ENCODE peak calls at places on chromosome 18, in four cellular contexts. H is A549, Y is spleen, T is fibroblast of the aortic adventitia. X is an unnamed sample.

GRCh38 chr18:10252494-10252893 is 201.9 kb upstream of the APCDD1 start:
- DNase-seq in T (no peak), H (no peak), Y (no peak), X (no peak)

GRCh38 chr18:52339891-52340371 is at the start of gene DCC:
- DNase-seq in Y (no peak), H (peak; percentile 77), T (peak; percentile 21), X (no peak)

GRCh38 chr18:74951165-74951760 is 257.7 kb downstream of the PTGR3 start:
- DNase-seq in H (peak; percentile 69), T (peak; percentile 97), Y (no peak), X (peak; percentile 59)

GRCh38 chr18:44598514-44598913 is 82.2 kb upstream of the SETBP1 start:
- DNase-seq in T (no peak), Y (no peak), H (no peak), X (no peak)

GRCh38 chr18:9866627-9867453 is 18.9 kb upstream of the TXNDC2 start:
- DNase-seq in H (no peak), T (no peak), Y (no peak), X (no peak)

GRCh38 chr18:59264136-59264571 is 9.1 kb downstream of the RAX start:
- DNase-seq in Y (no peak), H (no peak), T (no peak), X (no peak)

GRCh38 chr18:30444544-30444943 is 598.0 kb downstream of the DSC3 start:
- DNase-seq in H (no peak), T (no peak), Y (no peak), X (no peak)

GRCh38 chr18:50855976-50856772 is 22.7 kb upstream of the ME2 start:
- DNase-seq in H (no peak), Y (no peak), T (no peak), X (no peak)

GRCh38 chr18:10926565-10927194 is 222.7 kb downstream of the PIEZO2 start:
- DNase-seq in T (peak; percentile 47), H (no peak), Y (no peak), X (no peak)

GRCh38 chr18:29140590-29140989 is 963.7 kb upstream of the CDH2 start:
- DNase-seq in T (no peak), Y (no peak), H (no peak), X (no peak)

GRCh38 chr18:59085797-59086196 is 53.9 kb upstream of the SEC11C start:
- DNase-seq in Y (no peak), H (no peak), T (peak; percentile 69), X (peak; percentile 16)

GRCh38 chr18:74380916-74381315 is 65.3 kb downstream of the C18orf63 start:
- DNase-seq in H (no peak), T (no peak), Y (no peak), X (no peak)

GRCh38 chr18:42574871-42575270 is 540.6 kb downstream of the RIT2 start:
- DNase-seq in H (no peak), Y (no peak), T (no peak), X (no peak)

GRCh38 chr18:48997681-48997984 is 46.9 kb upstream of the SMAD7 start:
- DNase-seq in Y (no peak), T (no peak), H (no peak), X (no peak)

GRCh38 chr18:50277935-50278334 is 3.4 kb downstream of the MBD1 start:
- DNase-seq in H (no peak), T (peak; percentile 37), Y (no peak), X (no peak)

GRCh38 chr18:48973731-48974130 is 23.0 kb upstream of the SMAD7 start:
- DNase-seq in H (no peak), Y (no peak), T (no peak), X (no peak)

GRCh38 chr18:47992903-47993302 is 62.4 kb upstream of the SMAD2 start:
- DNase-seq in Y (no peak), T (no peak), H (no peak), X (no peak)

GRCh38 chr18:49819768-49820662 is 6.7 kb upstream of the ACAA2 start:
- DNase-seq in H (no peak), Y (no peak), T (no peak), X (no peak)

GRCh38 chr18:27785815-27786537 is 391.0 kb downstream of the CDH2 start:
- DNase-seq in Y (no peak), T (no peak), H (no peak), X (no peak)

GRCh38 chr18:49584431-49584830 is 22.6 kb downstream of the LIPG start:
- DNase-seq in Y (no peak), T (peak; percentile 39), H (no peak), X (no peak)

GRCh38 chr18:49814147-49814499 is 790 bp upstream of the ACAA2 start:
- DNase-seq in Y (no peak), H (peak; percentile 20), T (peak; percentile 66), X (no peak)

GRCh38 chr18:77899972-77900754 is 650.5 kb downstream of the GALR1 start:
- DNase-seq in H (peak; percentile 33), T (no peak), Y (peak; percentile 85), X (no peak)

GRCh38 chr18:11042247-11042646 is 107.1 kb downstream of the PIEZO2 start:
- DNase-seq in H (no peak), Y (no peak), T (no peak), X (no peak)

GRCh38 chr18:41690332-41691110 is 264.5 kb upstream of the PIK3C3 start:
- DNase-seq in H (no peak), T (no peak), Y (no peak), X (no peak)

GRCh38 chr18:21341141-21341540 is 99.1 kb downstream of the GREB1L start:
- DNase-seq in T (no peak), H (no peak), Y (no peak), X (no peak)

GRCh38 chr18:10143601-10144000 is 229.8 kb downstream of the VAPA start:
- DNase-seq in Y (no peak), H (no peak), T (no peak), X (no peak)

GRCh38 chr18:6729247-6730091 is at the start of gene ARHGAP28:
- DNase-seq in H (peak; percentile 76), Y (peak; percentile 87), T (peak; percentile 81), X (peak; percentile 53)

GRCh38 chr18:37322497-37323035 is 243.0 kb downstream of the CELF4 start:
- DNase-seq in Y (no peak), H (peak; percentile 19), T (peak; percentile 30), X (no peak)

GRCh38 chr18:73476021-73476420 is 608.2 kb upstream of the NETO1 start:
- DNase-seq in H (no peak), Y (no peak), T (no peak), X (no peak)

GRCh38 chr18:998976-999375 is 94.3 kb downstream of the ADCYAP1 start:
- DNase-seq in Y (no peak), H (no peak), T (no peak), X (no peak)

GRCh38 chr18:9876867-9877654 is 8.7 kb upstream of the TXNDC2 start:
- DNase-seq in Y (no peak), T (peak; percentile 100), H (peak; percentile 92), X (peak; percentile 88)

GRCh38 chr18:78777992-78778391 is 201.6 kb upstream of the SALL3 start:
- DNase-seq in T (no peak), H (no peak), Y (peak; percentile 69), X (no peak)

GRCh38 chr18:26864658-26865057 is 849 bp downstream of the AQP4 start:
- DNase-seq in H (no peak), Y (no peak), T (no peak), X (no peak)

GRCh38 chr18:40159141-40160017 is 1795.7 kb upstream of the PIK3C3 start:
- DNase-seq in H (peak; percentile 21), T (no peak), Y (no peak), X (no peak)

GRCh38 chr18:23885750-23886149 is 128.8 kb upstream of the TTC39C start:
- DNase-seq in T (peak; percentile 60), H (no peak), Y (no peak), X (no peak)

GRCh38 chr18:11398625-11399024 is 210.8 kb upstream of the SLC35G4 start:
- DNase-seq in H (no peak), Y (no peak), T (no peak), X (no peak)

GRCh38 chr18:43719264-43719795 is 442.0 kb upstream of the SYT4 start:
- DNase-seq in Y (no peak), H (no peak), T (no peak), X (no peak)

GRCh38 chr18:47969851-47970250 is 39.4 kb upstream of the SMAD2 start:
- DNase-seq in T (peak; percentile 17), H (no peak), Y (no peak), X (no peak)

GRCh38 chr18:62030091-62030985 is 137.5 kb upstream of the RNF152 start:
- DNase-seq in Y (no peak), H (no peak), T (peak; percentile 81), X (no peak)

GRCh38 chr18:62033207-62033606 is 140.4 kb upstream of the RNF152 start:
- DNase-seq in Y (no peak), T (no peak), H (no peak), X (no peak)

GRCh38 chr18:62027914-62028520 is 135.2 kb upstream of the RNF152 start:
- DNase-seq in T (no peak), H (no peak), Y (no peak), X (no peak)

GRCh38 chr18:62024983-62025382 is 132.2 kb upstream of the RNF152 start:
- DNase-seq in Y (no peak), T (no peak), H (no peak), X (no peak)

DNA sequence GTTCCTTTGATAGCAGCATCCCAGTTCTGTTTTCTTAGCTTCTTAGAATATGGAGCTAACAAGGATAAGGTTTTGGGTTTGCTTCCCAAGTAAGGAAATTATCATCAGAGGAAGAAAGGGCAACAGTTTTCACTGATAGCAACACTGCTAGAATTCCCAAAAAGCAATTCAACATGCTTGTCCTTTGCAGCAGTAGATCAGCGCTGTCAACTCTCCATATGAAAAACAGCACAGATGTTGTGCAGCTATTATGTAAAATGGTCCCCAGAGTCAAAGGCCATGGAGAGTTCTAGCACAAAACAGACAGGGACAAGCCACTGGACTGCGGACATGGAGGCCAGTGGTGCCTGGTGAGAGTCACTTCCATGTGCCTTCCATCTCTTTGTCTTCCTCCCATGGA is 135.9 kb upstream of the RNF152 start:
- DNase-seq in T (no peak), H (no peak), Y (no peak), X (no peak)
- TF ChIP-seq CTCF in T (no peak), H (no peak), Y (no peak), X (no peak)

GRCh38 chr18:13464432-13465125 is 246.0 kb downstream of the LDLRAD4 start:
- DNase-seq in T (no peak), H (no peak), Y (peak; percentile 92), X (no peak)
- H3K4me3 ChIP-seq in T (no peak overlapping the region), H (no peak overlapping the region), Y (peak overlapping the region; percentile 45), X (no peak overlapping the region)

GRCh38 chr18:56238576-56238975 is 399.8 kb downstream of the TXNL1 start:
- DNase-seq in Y (no peak), H (peak; percentile 22), T (no peak), X (no peak)
- TF ChIP-seq CTCF in Y (no peak), H (no peak), T (peak; percentile 38), X (no peak)

GRCh38 chr18:22710628-22711380 is 222.3 kb upstream of the RBBP8 start:
- DNase-seq in Y (no peak), H (peak; percentile 75), T (peak; percentile 71), X (peak; percentile 42)

GRCh38 chr18:22709288-22710060 is 223.7 kb upstream of the RBBP8 start:
- DNase-seq in H (peak; percentile 33), T (peak; percentile 75), Y (no peak), X (peak; percentile 67)

GRCh38 chr18:22713511-22713910 is 219.6 kb upstream of the RBBP8 start:
- DNase-seq in Y (no peak), H (no peak), T (no peak), X (no peak)

DNA sequence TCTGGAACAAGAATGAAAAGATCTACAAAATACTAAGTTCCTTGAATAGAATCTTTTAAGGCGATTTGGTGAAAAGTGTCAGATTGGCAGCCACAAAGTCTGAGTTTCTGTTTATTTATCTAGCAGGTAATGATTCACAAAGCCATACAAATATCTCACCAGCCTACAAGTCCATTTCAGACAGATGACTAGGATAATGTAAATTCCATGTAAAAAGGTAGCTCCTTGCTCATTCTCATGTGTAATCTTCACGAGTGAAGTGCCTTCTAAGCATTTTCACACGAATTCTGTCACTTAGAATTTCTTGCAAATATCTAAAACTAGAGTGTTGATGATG is 221.8 kb upstream of the RBBP8 start:
- DNase-seq in H (peak; percentile 74), Y (no peak), T (no peak), X (no peak)
- H3K4me3 ChIP-seq in H (peak overlapping the region; percentile 33), Y (peak overlapping the region; percentile 34), T (peak overlapping the region; percentile 66), X (peak overlapping the region; percentile 39)

X was measured in AG09309.